ENCODE peak calls at places on chromosomes 3 and 15, in ten cellular contexts. Y is Peyer's patch, E is A549, F is uterus, A is endothelial cell of umbilical vein, J is H9, M is cardiac muscle cell, B is neuronal stem cell, D is mesenchymal stem cell, Z is lower lobe of right lung. C is an unnamed sample.

GRCh38 chr3:109642042-109642441 is 304.7 kb upstream of the DPPA4 start:
- DNase-seq in Y (no peak), E (no peak), F (no peak), A (no peak), J (no peak), M (no peak), B (no peak), D (no peak), Z (no peak), C (no peak)

GRCh38 chr3:71564361-71564760 is 19.2 kb downstream of the FOXP1 start:
- DNase-seq in Y (no peak), E (no peak), F (no peak), A (no peak), J (no peak), M (no peak), B (no peak), D (no peak), Z (no peak), C (no peak)

GRCh38 chr3:76410762-76411281 is 625.5 kb upstream of the ZNF717 start:
- DNase-seq in Y (no peak), E (no peak), F (no peak), A (no peak), J (no peak), M (no peak), B (no peak), D (no peak), Z (no peak), C (no peak)

GRCh38 chr3:133851931-133852330 is 43.8 kb downstream of the RAB6B start:
- DNase-seq in Y (no peak), E (no peak), F (no peak), A (no peak), J (no peak), M (no peak), B (no peak), D (no peak), Z (no peak), C (no peak)

GRCh38 chr3:57073628-57074027 is 13.2 kb downstream of the SPATA12 start:
- DNase-seq in Y (no peak), E (no peak), F (no peak), A (no peak), J (no peak), M (no peak), B (no peak), D (no peak), Z (no peak), C (no peak)

GRCh38 chr3:100621251-100621650 is 11.8 kb downstream of the ADGRG7 start:
- DNase-seq in Y (no peak), E (no peak), F (no peak), A (no peak), J (no peak), M (no peak), B (no peak), D (no peak), Z (no peak), C (no peak)

GRCh38 chr3:197592361-197593045 is 36.7 kb upstream of the BDH1 start:
- DNase-seq in Y (no peak), E (no peak), F (no peak), A (no peak), J (no peak), M (no peak), B (no peak), D (no peak), Z (no peak), C (no peak)

GRCh38 chr3:15497984-15498383 is 23.5 kb downstream of the COLQ start:
- DNase-seq in Y (no peak), E (no peak), F (no peak), A (no peak), J (no peak), M (no peak), B (no peak), D (no peak), Z (no peak), C (no peak)

GRCh38 chr3:49415931-49416601 is 3.8 kb downstream of the TCTA start:
- DNase-seq in Y (peak; percentile 80), E (no peak), F (no peak), A (no peak), J (no peak), M (no peak), B (no peak), D (no peak), Z (no peak), C (no peak)

GRCh38 chr3:72560857-72561675 is 287.2 kb downstream of the SHQ1 start:
- DNase-seq in Y (no peak), E (no peak), F (no peak), A (no peak), J (no peak), M (no peak), B (no peak), D (no peak), Z (no peak), C (no peak)

GRCh38 chr3:39141211-39141995 is 12.0 kb downstream of the CSRNP1 start:
- DNase-seq in Y (peak; percentile 28), E (no peak), F (peak; percentile 45), A (peak; percentile 34), J (peak; percentile 20), M (no peak), B (no peak), D (peak; percentile 62), Z (peak; percentile 90), C (peak; percentile 55)

GRCh38 chr3:8578282-8578681 is 66.3 kb downstream of the SSUH2 start:
- DNase-seq in Y (no peak), E (no peak), F (no peak), A (no peak), J (no peak), M (no peak), B (no peak), D (no peak), Z (no peak), C (no peak)

GRCh38 chr3:6468589-6468988 is 392.3 kb upstream of the GRM7 start:
- DNase-seq in Y (no peak), E (no peak), F (no peak), A (no peak), J (no peak), M (no peak), B (no peak), D (no peak), Z (no peak), C (no peak)

GRCh38 chr15:55496716-55497115 is 11.3 kb downstream of the DNAAF4 start:
- DNase-seq in Y (no peak), E (no peak), F (no peak), A (peak; percentile 88), J (no peak), M (no peak), B (no peak), D (no peak), Z (no peak), C (no peak)

GRCh38 chr3:132461544-132461943 is 44.2 kb downstream of the DNAJC13 start:
- DNase-seq in Y (no peak), E (no peak), F (no peak), A (no peak), J (no peak), M (no peak), B (no peak), D (no peak), Z (no peak), C (no peak)

GRCh38 chr3:132469326-132469725 is 52.0 kb downstream of the DNAJC13 start:
- DNase-seq in Y (no peak), E (no peak), F (no peak), A (no peak), J (no peak), M (no peak), B (peak; percentile 1), D (no peak), Z (no peak), C (no peak)

GRCh38 chr3:132464066-132464465 is 46.8 kb downstream of the DNAJC13 start:
- DNase-seq in Y (no peak), E (no peak), F (no peak), A (no peak), J (no peak), M (no peak), B (no peak), D (peak; percentile 62), Z (no peak), C (no peak)
- H3K27ac ChIP-seq in Y (no peak overlapping the region), E (no peak overlapping the region), F (no peak overlapping the region), A (no peak overlapping the region), J (no peak overlapping the region), M (no peak overlapping the region), B (no peak overlapping the region), D (no peak overlapping the region), Z (no peak overlapping the region), C (no peak overlapping the region)

GRCh38 chr3:167167491-167167890 is 212.6 kb downstream of the ZBBX start:
- DNase-seq in Y (no peak), E (no peak), F (no peak), A (no peak), J (no peak), M (peak; percentile 17), B (no peak), D (no peak), Z (no peak), C (no peak)

GRCh38 chr3:167166594-167167253 is 213.4 kb downstream of the ZBBX start:
- DNase-seq in Y (no peak), E (no peak), F (no peak), A (no peak), J (no peak), M (peak; percentile 49), B (peak; percentile 53), D (no peak), Z (no peak), C (peak; percentile 71)

DNA sequence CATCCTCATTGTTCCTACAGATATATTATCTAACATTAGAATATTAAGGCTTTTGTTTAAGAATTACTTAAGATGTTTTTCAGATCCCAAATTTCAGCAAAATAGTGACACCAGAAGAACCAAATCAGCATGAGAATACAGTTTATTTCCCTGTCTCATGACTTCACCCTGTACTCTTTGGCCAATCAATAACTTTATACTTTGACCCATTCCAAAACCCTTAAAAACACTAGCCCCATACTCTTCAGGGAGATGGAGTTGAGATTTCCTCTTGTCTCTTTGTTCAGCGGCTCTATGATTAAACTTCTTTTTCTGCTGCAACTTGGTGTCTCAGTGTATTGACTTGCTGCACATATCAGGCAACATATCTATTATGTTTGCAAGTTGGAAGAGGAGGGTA is 207.7 kb downstream of the ZBBX start:
- DNase-seq in Y (no peak), E (no peak), F (no peak), A (no peak), J (no peak), M (no peak), B (no peak), D (no peak), Z (no peak), C (no peak)
- H3K27ac ChIP-seq in Y (no peak overlapping the region), E (no peak overlapping the region), F (no peak overlapping the region), A (no peak overlapping the region), J (no peak overlapping the region), M (no peak overlapping the region), B (no peak overlapping the region), D (no peak overlapping the region), Z (no peak overlapping the region), C (no peak overlapping the region)

GRCh38 chr3:30641612-30642251 is 35.3 kb downstream of the TGFBR2 start:
- DNase-seq in Y (no peak), E (no peak), F (no peak), A (no peak), J (no peak), M (no peak), B (no peak), D (no peak), Z (no peak), C (no peak)
- H3K27ac ChIP-seq in Y (peak overlapping the region; percentile 79), E (no peak overlapping the region), F (peak overlapping the region; percentile 69), A (no peak overlapping the region), J (no peak overlapping the region), M (peak overlapping the region; percentile 90), B (no peak overlapping the region), D (no peak overlapping the region), Z (no peak overlapping the region), C (no peak overlapping the region)

DNA sequence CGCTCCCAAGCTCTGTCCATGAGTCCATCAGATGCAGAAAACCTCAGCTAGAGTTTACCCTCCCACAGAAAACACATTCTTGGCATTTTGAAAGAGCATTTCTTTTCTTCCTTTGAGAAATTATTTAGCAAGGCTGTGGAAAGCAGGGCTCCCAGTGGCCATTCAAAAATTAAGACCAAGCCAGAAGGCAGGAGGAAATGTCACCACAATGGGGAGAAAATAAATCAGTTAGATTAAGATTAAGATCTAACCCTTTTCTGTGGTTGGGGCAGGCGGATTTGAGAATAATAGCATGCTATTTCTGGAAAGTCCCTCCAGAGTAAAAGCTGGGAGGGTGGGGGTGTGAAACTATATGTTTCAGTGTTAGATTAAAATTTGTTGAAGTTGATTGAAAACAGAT is 20.2 kb downstream of the LRIG1 start:
- DNase-seq in Y (no peak), E (no peak), F (no peak), A (peak; percentile 77), J (no peak), M (no peak), B (no peak), D (peak; percentile 58), Z (no peak), C (no peak)
- H3K27ac ChIP-seq in Y (no peak overlapping the region), E (peak overlapping the region; percentile 37), F (peak overlapping the region; percentile 84), A (peak overlapping the region; percentile 51), J (no peak overlapping the region), M (no peak overlapping the region), B (no peak overlapping the region), D (no peak overlapping the region), Z (no peak overlapping the region), C (no peak overlapping the region)